ENCODE peak calls at places on chromosomes 5 and 9, in nine cellular contexts. B, O, W, M, I, Q, T, J and S are unnamed samples.

GRCh38 chr5:139091439-139092156 is 106.6 kb downstream of the SIL1 start:
- DNase-seq in B (no peak), Q (no peak), J (no peak), M (no peak), O (peak), I (no peak), W (no peak), T (no peak), S (no peak)

GRCh38 chr5:135606431-135606830 is 27.6 kb upstream of the CXCL14 start:
- DNase-seq in M (no peak), O (no peak), I (no peak), B (no peak), T (no peak), J (no peak), W (no peak), Q (no peak), S (no peak)

GRCh38 chr5:113036826-113037225 is 60.2 kb downstream of the DCP2 start:
- DNase-seq in O (no peak), J (no peak), T (no peak), Q (no peak), I (peak), W (no peak), B (no peak), M (no peak), S (no peak)

GRCh38 chr9:19154135-19154612 is 26.9 kb upstream of the PLIN2 start:
- DNase-seq in J (peak), M (peak), B (no peak), O (peak), I (no peak), W (no peak), T (no peak), Q (no peak), S (peak)

GRCh38 chr5:69038539-69038938 is 55.3 kb upstream of the SLC30A5 start:
- DNase-seq in M (no peak), W (no peak), T (no peak), I (no peak), O (no peak), J (no peak), B (no peak), Q (no peak), S (no peak)

GRCh38 chr5:135326296-135327240 is 72.5 kb downstream of the MACROH2A1 start:
- DNase-seq in W (no peak), B (no peak), T (no peak), J (no peak), Q (no peak), I (no peak), O (no peak), M (no peak), S (no peak)

GRCh38 chr9:124309665-124310064 is 51.9 kb downstream of the NEK6 start:
- DNase-seq in B (peak), M (peak), T (no peak), W (no peak), O (peak), J (peak), I (peak), Q (no peak), S (peak)

GRCh38 chr9:98074119-98074990 is 17.8 kb downstream of the NANS start:
- DNase-seq in M (peak), Q (peak), J (peak), B (peak), I (no peak), O (peak), T (peak), W (peak), S (no peak)

GRCh38 chr5:172939561-172939960 is 19.7 kb upstream of the RPL26L1 start:
- DNase-seq in B (no peak), Q (no peak), T (no peak), I (no peak), M (no peak), W (no peak), O (peak), J (no peak), S (no peak)

GRCh38 chr9:75885652-75886051 is 4.8 kb upstream of the PCSK5 start:
- DNase-seq in M (peak), O (no peak), I (no peak), Q (no peak), W (no peak), B (no peak), T (no peak), J (no peak), S (no peak)

GRCh38 chr5:107553063-107553676 is 117.6 kb downstream of the EFNA5 start:
- DNase-seq in I (peak), M (peak), J (peak), W (no peak), B (no peak), O (no peak), T (no peak), Q (no peak), S (no peak)

GRCh38 chr5:14775857-14776256 is 95.7 kb downstream of the ANKH start:
- DNase-seq in J (peak), O (no peak), Q (no peak), B (no peak), T (no peak), I (no peak), W (no peak), M (peak), S (peak)

GRCh38 chr9:99336005-99336404 is 113.9 kb downstream of the SEC61B start:
- DNase-seq in T (no peak), J (no peak), W (no peak), O (no peak), M (no peak), B (no peak), Q (no peak), I (no peak), S (no peak)

GRCh38 chr5:130279386-130279785 is 375.1 kb downstream of the CHSY3 start:
- DNase-seq in O (no peak), I (no peak), W (no peak), M (peak), T (no peak), J (peak), Q (no peak), B (no peak), S (no peak)

GRCh38 chr5:10453564-10453963 is 11.9 kb downstream of the ROPN1L start:
- DNase-seq in Q (no peak), B (no peak), I (no peak), W (no peak), O (no peak), J (no peak), T (no peak), M (peak), S (no peak)

GRCh38 chr5:74056789-74057164 is 430.8 kb downstream of the ARHGEF28 start:
- DNase-seq in M (no peak), B (no peak), Q (peak), J (peak), W (no peak), I (no peak), T (no peak), O (peak), S (no peak)

GRCh38 chr9:134341306-134341705 is 15.1 kb downstream of the RXRA start:
- DNase-seq in I (no peak), J (no peak), M (no peak), O (peak), B (no peak), Q (no peak), W (peak), T (no peak), S (no peak)

GRCh38 chr9:134337469-134337868 is 11.2 kb downstream of the RXRA start:
- DNase-seq in M (no peak), Q (no peak), W (no peak), T (no peak), I (no peak), B (no peak), O (no peak), J (no peak), S (no peak)

GRCh38 chr9:134338394-134339182 is 12.3 kb downstream of the RXRA start:
- DNase-seq in Q (no peak), W (no peak), B (no peak), J (no peak), M (no peak), I (no peak), T (no peak), O (no peak), S (no peak)

GRCh38 chr9:134340475-134341186 is 14.4 kb downstream of the RXRA start:
- DNase-seq in O (no peak), T (no peak), Q (no peak), J (no peak), I (no peak), B (no peak), M (no peak), W (peak), S (no peak)

DNA sequence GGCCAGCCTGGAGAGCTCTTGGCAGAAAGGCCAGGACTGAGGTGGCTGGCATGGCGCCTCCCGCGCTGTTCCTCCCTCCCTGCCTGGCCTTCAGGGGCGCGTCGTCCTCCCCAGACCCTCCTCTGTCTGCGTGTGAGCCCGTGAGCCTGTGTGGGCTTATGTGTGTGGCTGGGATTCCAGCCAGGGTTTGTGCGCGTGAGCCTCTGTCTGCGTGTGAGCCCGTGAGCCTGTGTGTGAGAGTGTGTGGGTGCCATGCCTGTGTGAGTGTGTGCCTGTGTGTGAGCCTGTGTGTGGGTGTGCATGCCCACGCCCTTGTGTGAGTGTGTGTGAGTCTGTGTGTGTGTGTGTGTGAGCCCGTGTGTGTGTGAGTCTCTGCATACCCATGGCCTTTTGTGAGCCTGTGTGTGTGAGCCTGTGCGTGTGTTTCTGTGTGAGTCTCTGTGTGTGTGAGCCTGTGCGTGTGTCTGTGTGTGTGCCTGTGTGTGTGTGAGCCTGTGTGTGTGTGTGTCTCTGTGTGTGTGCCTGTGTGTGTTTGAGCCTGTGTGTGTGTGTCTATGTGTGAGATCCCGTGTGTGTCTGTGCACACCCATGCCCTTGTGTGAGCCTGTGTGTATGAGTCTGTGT is 13.0 kb downstream of the RXRA start:
- DNase-seq in O (no peak), M (no peak), J (no peak), W (no peak), T (no peak), I (no peak), Q (no peak), B (no peak), S (no peak)
- H3K4me3 ChIP-seq in O (no peak), M (no peak), J (no peak), W (no peak), T (no peak), I (no peak), Q (no peak), B (no peak), S (no peak)

GRCh38 chr5:158079097-158079496 is 220.2 kb upstream of the CLINT1 start:
- DNase-seq in T (no peak), M (no peak), W (no peak), J (no peak), Q (no peak), I (no peak), B (no peak), O (no peak), S (no peak)

GRCh38 chr5:158074597-158074991 is 215.6 kb upstream of the CLINT1 start:
- DNase-seq in M (no peak), T (no peak), B (no peak), O (no peak), Q (no peak), J (no peak), I (no peak), W (no peak), S (no peak)

GRCh38 chr5:158080112-158080511 is 221.2 kb upstream of the CLINT1 start:
- DNase-seq in I (no peak), T (no peak), J (no peak), M (no peak), O (no peak), B (no peak), Q (no peak), W (no peak), S (no peak)

GRCh38 chr5:158070855-158071254 is 211.9 kb upstream of the CLINT1 start:
- DNase-seq in B (no peak), W (no peak), I (no peak), O (no peak), T (no peak), Q (no peak), J (no peak), M (no peak), S (no peak)

DNA sequence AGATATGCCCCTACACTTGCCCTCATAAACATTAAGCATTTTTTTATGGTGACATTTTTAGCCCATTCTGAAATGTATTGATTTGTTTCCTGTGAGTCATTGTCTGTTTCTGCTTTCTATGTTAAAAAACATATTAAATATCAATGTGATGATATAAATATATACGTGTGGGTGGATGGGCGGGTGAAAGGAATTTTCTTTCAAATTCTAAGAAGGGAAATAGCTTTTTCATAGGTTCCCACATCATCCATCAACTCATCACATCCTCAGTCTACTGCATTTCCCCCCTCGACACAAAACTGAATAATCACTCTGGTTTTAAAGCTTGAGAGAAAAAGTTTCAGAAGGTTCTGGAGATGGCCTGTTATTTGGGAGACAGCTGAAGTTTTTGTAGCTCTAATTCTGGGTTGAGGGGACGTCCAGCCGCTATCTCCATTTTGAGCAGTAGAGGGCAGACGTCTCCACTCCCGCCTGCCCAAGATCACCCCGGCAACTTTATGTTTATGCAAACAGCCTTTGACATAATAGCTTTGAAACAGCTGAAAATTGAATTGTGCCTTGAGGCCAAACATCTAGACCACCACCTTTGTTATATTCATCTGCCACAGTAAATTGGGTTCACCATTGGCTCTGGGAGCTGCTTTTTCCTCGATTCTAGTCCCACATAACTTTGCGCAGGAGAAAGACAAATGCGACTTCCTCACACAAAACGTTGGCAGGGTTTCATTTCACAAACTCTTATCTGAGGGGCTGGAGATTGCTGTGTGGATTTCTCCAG is 216.2 kb upstream of the CLINT1 start:
- DNase-seq in Q (peak), B (peak), T (peak), O (peak), J (peak), M (peak), I (peak), W (peak), S (peak)
- H3K4me3 ChIP-seq in Q (no peak), B (no peak), T (no peak), O (no peak), J (no peak), M (peak), I (no peak), W (no peak), S (peak)

GRCh38 chr9:129712595-129713524 is 40.0 kb downstream of the PTGES start:
- DNase-seq in Q (no peak), B (no peak), W (no peak), M (peak), O (no peak), J (no peak), I (peak), T (peak), S (peak)
- H3K4me3 ChIP-seq in Q (no peak), B (no peak), W (no peak), M (peak), O (no peak), J (no peak), I (no peak), T (no peak), S (peak)

GRCh38 chr9:128909859-128910258 is 10.9 kb upstream of the PHYHD1 start:
- DNase-seq in M (no peak), I (no peak), Q (no peak), J (no peak), B (no peak), W (no peak), T (no peak), O (no peak), S (no peak)
- H3K4me3 ChIP-seq in M (no peak), I (no peak), Q (no peak), J (no peak), B (no peak), W (no peak), T (no peak), O (no peak), S (no peak)